ENCODE peak calls at places on chromosomes 5 and 9, in seven cellular contexts. One of them, this sample, is unnamed.

GRCh38 chr5:159184858-159185381 is 24.4 kb downstream of the RNF145 start:
- DNase-seq in CD8-positive, alpha-beta memory T cell: no peak
- DNase-seq in Kasumi-1: no peak
- DNase-seq in NCI-H748 treated with DMSO at 0.1 percent for 48 hours: no peak
- DNase-seq in MCF 10A: peak
- DNase-seq in activated CD4-positive, alpha-beta T cell treated with anti-CD3 and anti-CD28 coated beads, Interleukin-2, amount 50 U/mL, for 1 hour: no peak
- DNase-seq in PC-3: peak
- DNase-seq in this sample: no peak

GRCh38 chr5:141825836-141826560 is 52.2 kb downstream of the PCDH1 start:
- DNase-seq in PC-3: peak
- DNase-seq in MCF 10A: peak
- DNase-seq in NCI-H748 treated with DMSO at 0.1 percent for 48 hours: no peak
- DNase-seq in CD8-positive, alpha-beta memory T cell: no peak
- DNase-seq in Kasumi-1: no peak
- DNase-seq in activated CD4-positive, alpha-beta T cell treated with anti-CD3 and anti-CD28 coated beads, Interleukin-2, amount 50 U/mL, for 1 hour: no peak
- DNase-seq in this sample: no peak

GRCh38 chr9:89664896-89665329 is 60.1 kb downstream of the GADD45G start:
- DNase-seq in NCI-H748 treated with DMSO at 0.1 percent for 48 hours: peak
- DNase-seq in MCF 10A: no peak
- DNase-seq in CD8-positive, alpha-beta memory T cell: no peak
- DNase-seq in activated CD4-positive, alpha-beta T cell treated with anti-CD3 and anti-CD28 coated beads, Interleukin-2, amount 50 U/mL, for 1 hour: no peak
- DNase-seq in Kasumi-1: no peak
- DNase-seq in PC-3: peak
- DNase-seq in this sample: no peak

GRCh38 chr5:36744678-36745659 is 131.6 kb upstream of the NIPBL start:
- DNase-seq in activated CD4-positive, alpha-beta T cell treated with anti-CD3 and anti-CD28 coated beads, Interleukin-2, amount 50 U/mL, for 1 hour: peak
- DNase-seq in NCI-H748 treated with DMSO at 0.1 percent for 48 hours: peak
- DNase-seq in CD8-positive, alpha-beta memory T cell: peak
- DNase-seq in Kasumi-1: peak
- DNase-seq in MCF 10A: peak
- DNase-seq in PC-3: peak
- DNase-seq in this sample: peak

GRCh38 chr5:74619308-74619707 is 21.2 kb downstream of the ENC1 start:
- DNase-seq in Kasumi-1: no peak
- DNase-seq in PC-3: no peak
- DNase-seq in NCI-H748 treated with DMSO at 0.1 percent for 48 hours: no peak
- DNase-seq in CD8-positive, alpha-beta memory T cell: no peak
- DNase-seq in activated CD4-positive, alpha-beta T cell treated with anti-CD3 and anti-CD28 coated beads, Interleukin-2, amount 50 U/mL, for 1 hour: no peak
- DNase-seq in MCF 10A: no peak
- DNase-seq in this sample: no peak

GRCh38 chr9:100112677-100113336 is 13.8 kb downstream of the INVS start:
- DNase-seq in MCF 10A: no peak
- DNase-seq in CD8-positive, alpha-beta memory T cell: no peak
- DNase-seq in activated CD4-positive, alpha-beta T cell treated with anti-CD3 and anti-CD28 coated beads, Interleukin-2, amount 50 U/mL, for 1 hour: no peak
- DNase-seq in Kasumi-1: no peak
- DNase-seq in NCI-H748 treated with DMSO at 0.1 percent for 48 hours: no peak
- DNase-seq in PC-3: no peak
- DNase-seq in this sample: no peak

GRCh38 chr5:127820910-127821553 is 117.8 kb downstream of the CCDC192 start:
- DNase-seq in NCI-H748 treated with DMSO at 0.1 percent for 48 hours: no peak
- DNase-seq in PC-3: peak
- DNase-seq in CD8-positive, alpha-beta memory T cell: no peak
- DNase-seq in Kasumi-1: no peak
- DNase-seq in MCF 10A: no peak
- DNase-seq in activated CD4-positive, alpha-beta T cell treated with anti-CD3 and anti-CD28 coated beads, Interleukin-2, amount 50 U/mL, for 1 hour: no peak
- DNase-seq in this sample: no peak

GRCh38 chr9:83466877-83467276 is 71.3 kb downstream of the FRMD3 start:
- DNase-seq in activated CD4-positive, alpha-beta T cell treated with anti-CD3 and anti-CD28 coated beads, Interleukin-2, amount 50 U/mL, for 1 hour: no peak
- DNase-seq in PC-3: no peak
- DNase-seq in Kasumi-1: no peak
- DNase-seq in CD8-positive, alpha-beta memory T cell: no peak
- DNase-seq in NCI-H748 treated with DMSO at 0.1 percent for 48 hours: no peak
- DNase-seq in MCF 10A: no peak
- DNase-seq in this sample: no peak

GRCh38 chr9:116153765-116154333 is at the start of gene PAPPA:
- DNase-seq in activated CD4-positive, alpha-beta T cell treated with anti-CD3 and anti-CD28 coated beads, Interleukin-2, amount 50 U/mL, for 1 hour: no peak
- DNase-seq in PC-3: no peak
- DNase-seq in CD8-positive, alpha-beta memory T cell: no peak
- DNase-seq in MCF 10A: no peak
- DNase-seq in Kasumi-1: no peak
- DNase-seq in NCI-H748 treated with DMSO at 0.1 percent for 48 hours: no peak
- DNase-seq in this sample: no peak

GRCh38 chr9:118643118-118643517 is 726.1 kb downstream of the BRINP1 start:
- DNase-seq in activated CD4-positive, alpha-beta T cell treated with anti-CD3 and anti-CD28 coated beads, Interleukin-2, amount 50 U/mL, for 1 hour: no peak
- DNase-seq in CD8-positive, alpha-beta memory T cell: no peak
- DNase-seq in MCF 10A: peak
- DNase-seq in NCI-H748 treated with DMSO at 0.1 percent for 48 hours: no peak
- DNase-seq in PC-3: peak
- DNase-seq in Kasumi-1: no peak
- DNase-seq in this sample: no peak

GRCh38 chr9:110591526-110591925 is 12.0 kb upstream of the SVEP1 start:
- DNase-seq in PC-3: peak
- DNase-seq in activated CD4-positive, alpha-beta T cell treated with anti-CD3 and anti-CD28 coated beads, Interleukin-2, amount 50 U/mL, for 1 hour: no peak
- DNase-seq in MCF 10A: no peak
- DNase-seq in CD8-positive, alpha-beta memory T cell: no peak
- DNase-seq in NCI-H748 treated with DMSO at 0.1 percent for 48 hours: no peak
- DNase-seq in Kasumi-1: no peak
- DNase-seq in this sample: no peak

GRCh38 chr5:139689631-139690384 is 41.7 kb downstream of the CXXC5 start:
- DNase-seq in MCF 10A: peak
- DNase-seq in CD8-positive, alpha-beta memory T cell: no peak
- DNase-seq in activated CD4-positive, alpha-beta T cell treated with anti-CD3 and anti-CD28 coated beads, Interleukin-2, amount 50 U/mL, for 1 hour: no peak
- DNase-seq in NCI-H748 treated with DMSO at 0.1 percent for 48 hours: no peak
- DNase-seq in Kasumi-1: peak
- DNase-seq in PC-3: peak
- DNase-seq in this sample: peak

GRCh38 chr9:81214975-81215374 is 474.4 kb downstream of the TLE1 start:
- DNase-seq in activated CD4-positive, alpha-beta T cell treated with anti-CD3 and anti-CD28 coated beads, Interleukin-2, amount 50 U/mL, for 1 hour: no peak
- DNase-seq in CD8-positive, alpha-beta memory T cell: no peak
- DNase-seq in MCF 10A: no peak
- DNase-seq in NCI-H748 treated with DMSO at 0.1 percent for 48 hours: no peak
- DNase-seq in PC-3: no peak
- DNase-seq in Kasumi-1: no peak
- DNase-seq in this sample: no peak

GRCh38 chr9:13717356-13718057 is 438.0 kb upstream of the MPDZ start:
- DNase-seq in CD8-positive, alpha-beta memory T cell: no peak
- DNase-seq in NCI-H748 treated with DMSO at 0.1 percent for 48 hours: no peak
- DNase-seq in Kasumi-1: no peak
- DNase-seq in MCF 10A: no peak
- DNase-seq in PC-3: peak
- DNase-seq in activated CD4-positive, alpha-beta T cell treated with anti-CD3 and anti-CD28 coated beads, Interleukin-2, amount 50 U/mL, for 1 hour: no peak
- DNase-seq in this sample: no peak

GRCh38 chr5:74442466-74442865 is 198.1 kb downstream of the ENC1 start:
- DNase-seq in PC-3: no peak
- DNase-seq in Kasumi-1: no peak
- DNase-seq in CD8-positive, alpha-beta memory T cell: no peak
- DNase-seq in activated CD4-positive, alpha-beta T cell treated with anti-CD3 and anti-CD28 coated beads, Interleukin-2, amount 50 U/mL, for 1 hour: no peak
- DNase-seq in NCI-H748 treated with DMSO at 0.1 percent for 48 hours: no peak
- DNase-seq in MCF 10A: no peak
- DNase-seq in this sample: no peak

GRCh38 chr5:27652505-27652904 is 614.1 kb upstream of the CDH9 start:
- DNase-seq in NCI-H748 treated with DMSO at 0.1 percent for 48 hours: no peak
- DNase-seq in CD8-positive, alpha-beta memory T cell: no peak
- DNase-seq in MCF 10A: peak
- DNase-seq in activated CD4-positive, alpha-beta T cell treated with anti-CD3 and anti-CD28 coated beads, Interleukin-2, amount 50 U/mL, for 1 hour: no peak
- DNase-seq in Kasumi-1: no peak
- DNase-seq in PC-3: peak
- DNase-seq in this sample: peak

GRCh38 chr5:64619609-64620008 is 70.7 kb upstream of the SHISAL2B start:
- DNase-seq in Kasumi-1: no peak
- DNase-seq in NCI-H748 treated with DMSO at 0.1 percent for 48 hours: no peak
- DNase-seq in activated CD4-positive, alpha-beta T cell treated with anti-CD3 and anti-CD28 coated beads, Interleukin-2, amount 50 U/mL, for 1 hour: no peak
- DNase-seq in CD8-positive, alpha-beta memory T cell: no peak
- DNase-seq in PC-3: no peak
- DNase-seq in MCF 10A: no peak
- DNase-seq in this sample: no peak

GRCh38 chr9:20815923-20816703 is 132.1 kb downstream of the FOCAD start:
- DNase-seq in MCF 10A: no peak
- DNase-seq in NCI-H748 treated with DMSO at 0.1 percent for 48 hours: no peak
- DNase-seq in PC-3: no peak
- DNase-seq in Kasumi-1: no peak
- DNase-seq in CD8-positive, alpha-beta memory T cell: no peak
- DNase-seq in activated CD4-positive, alpha-beta T cell treated with anti-CD3 and anti-CD28 coated beads, Interleukin-2, amount 50 U/mL, for 1 hour: no peak
- DNase-seq in this sample: no peak

GRCh38 chr5:118548761-118549160 is 439.6 kb downstream of the DTWD2 start:
- DNase-seq in activated CD4-positive, alpha-beta T cell treated with anti-CD3 and anti-CD28 coated beads, Interleukin-2, amount 50 U/mL, for 1 hour: no peak
- DNase-seq in Kasumi-1: no peak
- DNase-seq in PC-3: peak
- DNase-seq in MCF 10A: peak
- DNase-seq in NCI-H748 treated with DMSO at 0.1 percent for 48 hours: no peak
- DNase-seq in CD8-positive, alpha-beta memory T cell: no peak
- DNase-seq in this sample: no peak

GRCh38 chr9:117076571-117077300 is 338.1 kb downstream of the ASTN2 start:
- DNase-seq in MCF 10A: no peak
- DNase-seq in PC-3: no peak
- DNase-seq in CD8-positive, alpha-beta memory T cell: no peak
- DNase-seq in Kasumi-1: no peak
- DNase-seq in NCI-H748 treated with DMSO at 0.1 percent for 48 hours: peak
- DNase-seq in activated CD4-positive, alpha-beta T cell treated with anti-CD3 and anti-CD28 coated beads, Interleukin-2, amount 50 U/mL, for 1 hour: no peak
- DNase-seq in this sample: no peak

GRCh38 chr5:109951348-109951747 is 261.6 kb downstream of the MAN2A1 start:
- DNase-seq in PC-3: no peak
- DNase-seq in NCI-H748 treated with DMSO at 0.1 percent for 48 hours: no peak
- DNase-seq in CD8-positive, alpha-beta memory T cell: no peak
- DNase-seq in Kasumi-1: no peak
- DNase-seq in activated CD4-positive, alpha-beta T cell treated with anti-CD3 and anti-CD28 coated beads, Interleukin-2, amount 50 U/mL, for 1 hour: no peak
- DNase-seq in MCF 10A: no peak
- DNase-seq in this sample: no peak

GRCh38 chr9:89207026-89207425 is 28.4 kb upstream of the SHC3 start:
- DNase-seq in MCF 10A: no peak
- DNase-seq in activated CD4-positive, alpha-beta T cell treated with anti-CD3 and anti-CD28 coated beads, Interleukin-2, amount 50 U/mL, for 1 hour: no peak
- DNase-seq in PC-3: no peak
- DNase-seq in Kasumi-1: no peak
- DNase-seq in NCI-H748 treated with DMSO at 0.1 percent for 48 hours: no peak
- DNase-seq in CD8-positive, alpha-beta memory T cell: no peak
- DNase-seq in this sample: no peak

GRCh38 chr5:15690611-15691010 is 190.6 kb downstream of the FBXL7 start:
- DNase-seq in CD8-positive, alpha-beta memory T cell: no peak
- DNase-seq in PC-3: no peak
- DNase-seq in MCF 10A: no peak
- DNase-seq in NCI-H748 treated with DMSO at 0.1 percent for 48 hours: no peak
- DNase-seq in activated CD4-positive, alpha-beta T cell treated with anti-CD3 and anti-CD28 coated beads, Interleukin-2, amount 50 U/mL, for 1 hour: no peak
- DNase-seq in Kasumi-1: no peak
- DNase-seq in this sample: no peak

GRCh38 chr9:130262061-130262745 is 3.4 kb upstream of the HMCN2 start:
- DNase-seq in activated CD4-positive, alpha-beta T cell treated with anti-CD3 and anti-CD28 coated beads, Interleukin-2, amount 50 U/mL, for 1 hour: no peak
- DNase-seq in PC-3: no peak
- DNase-seq in Kasumi-1: no peak
- DNase-seq in NCI-H748 treated with DMSO at 0.1 percent for 48 hours: no peak
- DNase-seq in MCF 10A: no peak
- DNase-seq in CD8-positive, alpha-beta memory T cell: no peak
- DNase-seq in this sample: no peak

GRCh38 chr9:136120438-136120844 is 1.8 kb upstream of the TMEM250 start:
- DNase-seq in CD8-positive, alpha-beta memory T cell: no peak
- DNase-seq in activated CD4-positive, alpha-beta T cell treated with anti-CD3 and anti-CD28 coated beads, Interleukin-2, amount 50 U/mL, for 1 hour: no peak
- DNase-seq in NCI-H748 treated with DMSO at 0.1 percent for 48 hours: no peak
- DNase-seq in Kasumi-1: no peak
- DNase-seq in PC-3: no peak
- DNase-seq in MCF 10A: no peak
- DNase-seq in this sample: no peak

GRCh38 chr5:34736445-34737119 is 80.5 kb downstream of the RAI14 start:
- DNase-seq in PC-3: no peak
- DNase-seq in CD8-positive, alpha-beta memory T cell: no peak
- DNase-seq in Kasumi-1: no peak
- DNase-seq in MCF 10A: peak
- DNase-seq in NCI-H748 treated with DMSO at 0.1 percent for 48 hours: no peak
- DNase-seq in activated CD4-positive, alpha-beta T cell treated with anti-CD3 and anti-CD28 coated beads, Interleukin-2, amount 50 U/mL, for 1 hour: no peak
- DNase-seq in this sample: no peak

GRCh38 chr9:14640294-14640693 is 52.9 kb downstream of the ZDHHC21 start:
- DNase-seq in MCF 10A: no peak
- DNase-seq in PC-3: no peak
- DNase-seq in NCI-H748 treated with DMSO at 0.1 percent for 48 hours: no peak
- DNase-seq in CD8-positive, alpha-beta memory T cell: no peak
- DNase-seq in activated CD4-positive, alpha-beta T cell treated with anti-CD3 and anti-CD28 coated beads, Interleukin-2, amount 50 U/mL, for 1 hour: no peak
- DNase-seq in Kasumi-1: no peak
- DNase-seq in this sample: no peak

GRCh38 chr5:118796081-118796480 is 192.3 kb downstream of the DTWD2 start:
- DNase-seq in MCF 10A: no peak
- DNase-seq in Kasumi-1: no peak
- DNase-seq in CD8-positive, alpha-beta memory T cell: no peak
- DNase-seq in NCI-H748 treated with DMSO at 0.1 percent for 48 hours: no peak
- DNase-seq in activated CD4-positive, alpha-beta T cell treated with anti-CD3 and anti-CD28 coated beads, Interleukin-2, amount 50 U/mL, for 1 hour: no peak
- DNase-seq in PC-3: no peak
- DNase-seq in this sample: no peak

GRCh38 chr5:151213803-151214613 is 9.9 kb downstream of the CCDC69 start:
- DNase-seq in PC-3: no peak
- DNase-seq in NCI-H748 treated with DMSO at 0.1 percent for 48 hours: no peak
- DNase-seq in activated CD4-positive, alpha-beta T cell treated with anti-CD3 and anti-CD28 coated beads, Interleukin-2, amount 50 U/mL, for 1 hour: peak
- DNase-seq in Kasumi-1: peak
- DNase-seq in MCF 10A: peak
- DNase-seq in CD8-positive, alpha-beta memory T cell: peak
- DNase-seq in this sample: peak

GRCh38 chr9:87500894-87501656 is 3.4 kb downstream of the DAPK1 start:
- DNase-seq in CD8-positive, alpha-beta memory T cell: no peak
- DNase-seq in NCI-H748 treated with DMSO at 0.1 percent for 48 hours: no peak
- DNase-seq in activated CD4-positive, alpha-beta T cell treated with anti-CD3 and anti-CD28 coated beads, Interleukin-2, amount 50 U/mL, for 1 hour: no peak
- DNase-seq in Kasumi-1: no peak
- DNase-seq in MCF 10A: no peak
- DNase-seq in PC-3: no peak
- DNase-seq in this sample: no peak

GRCh38 chr9:127854169-127854833 is at the start of gene ENG:
- DNase-seq in CD8-positive, alpha-beta memory T cell: no peak
- DNase-seq in Kasumi-1: peak
- DNase-seq in MCF 10A: peak
- DNase-seq in activated CD4-positive, alpha-beta T cell treated with anti-CD3 and anti-CD28 coated beads, Interleukin-2, amount 50 U/mL, for 1 hour: no peak
- DNase-seq in PC-3: no peak
- DNase-seq in NCI-H748 treated with DMSO at 0.1 percent for 48 hours: no peak
- DNase-seq in this sample: peak

GRCh38 chr9:32378496-32378895 is 5.9 kb upstream of the ACO1 start:
- DNase-seq in MCF 10A: peak
- DNase-seq in CD8-positive, alpha-beta memory T cell: peak
- DNase-seq in Kasumi-1: peak
- DNase-seq in NCI-H748 treated with DMSO at 0.1 percent for 48 hours: peak
- DNase-seq in PC-3: peak
- DNase-seq in activated CD4-positive, alpha-beta T cell treated with anti-CD3 and anti-CD28 coated beads, Interleukin-2, amount 50 U/mL, for 1 hour: peak
- DNase-seq in this sample: peak

GRCh38 chr5:12777342-12777741 is 873.1 kb upstream of the CTNND2 start:
- DNase-seq in MCF 10A: no peak
- DNase-seq in activated CD4-positive, alpha-beta T cell treated with anti-CD3 and anti-CD28 coated beads, Interleukin-2, amount 50 U/mL, for 1 hour: no peak
- DNase-seq in NCI-H748 treated with DMSO at 0.1 percent for 48 hours: no peak
- DNase-seq in Kasumi-1: no peak
- DNase-seq in PC-3: peak
- DNase-seq in CD8-positive, alpha-beta memory T cell: no peak
- DNase-seq in this sample: no peak

GRCh38 chr9:80326105-80326504 is 754.3 kb downstream of the TLE4 start:
- DNase-seq in activated CD4-positive, alpha-beta T cell treated with anti-CD3 and anti-CD28 coated beads, Interleukin-2, amount 50 U/mL, for 1 hour: no peak
- DNase-seq in Kasumi-1: no peak
- DNase-seq in PC-3: no peak
- DNase-seq in NCI-H748 treated with DMSO at 0.1 percent for 48 hours: no peak
- DNase-seq in MCF 10A: no peak
- DNase-seq in CD8-positive, alpha-beta memory T cell: no peak
- DNase-seq in this sample: no peak

GRCh38 chr9:107894572-107895261 is 405.1 kb upstream of the KLF4 start:
- DNase-seq in activated CD4-positive, alpha-beta T cell treated with anti-CD3 and anti-CD28 coated beads, Interleukin-2, amount 50 U/mL, for 1 hour: no peak
- DNase-seq in MCF 10A: no peak
- DNase-seq in CD8-positive, alpha-beta memory T cell: no peak
- DNase-seq in NCI-H748 treated with DMSO at 0.1 percent for 48 hours: no peak
- DNase-seq in Kasumi-1: no peak
- DNase-seq in PC-3: no peak
- DNase-seq in this sample: no peak